ENCODE peak calls at places on chromosomes 12 and 14, in ten cellular contexts. G, I, H, Q, M, N, E, A, L and B are unnamed samples.
A peak's percentile ranks its signal among the peaks of the same experiment; 100 is the strongest.

GRCh38 chr12:94644141-94644575 is 6.2 kb downstream of the TMCC3 start:
- DNase-seq in G (peak; percentile 54), I (peak; percentile 41), H (peak; percentile 24), Q (no peak), M (peak; percentile 77), N (no peak), E (no peak), A (peak; percentile 89), L (no peak), B (no peak)

GRCh38 chr14:103578401-103579075 is 15.8 kb downstream of the COA8 start:
- DNase-seq in G (no peak), I (no peak), H (peak; percentile 53), Q (no peak), M (no peak), N (no peak), E (no peak), A (no peak), L (no peak), B (no peak)

GRCh38 chr12:82109243-82109642 is 248.9 kb downstream of the CCDC59 start:
- DNase-seq in G (no peak), I (no peak), H (no peak), Q (no peak), M (no peak), N (no peak), E (no peak), A (no peak), L (no peak), B (no peak)

GRCh38 chr12:122190842-122191668 is 8.1 kb downstream of the LRRC43 start:
- DNase-seq in G (peak; percentile 59), I (peak; percentile 79), H (peak; percentile 59), Q (peak; percentile 69), M (peak; percentile 90), N (no peak), E (peak; percentile 27), A (peak; percentile 64), L (no peak), B (no peak)

GRCh38 chr12:29783773-29784666 is at the start of gene TMTC1:
- DNase-seq in G (peak; percentile 62), I (no peak), H (peak; percentile 50), Q (peak; percentile 89), M (peak; percentile 63), N (peak; percentile 40), E (no peak), A (peak; percentile 58), L (peak; percentile 75), B (no peak)

GRCh38 chr12:123119808-123120207 is 31.1 kb downstream of the PITPNM2 start:
- DNase-seq in G (no peak), I (no peak), H (no peak), Q (no peak), M (no peak), N (no peak), E (peak; percentile 86), A (peak; percentile 46), L (no peak), B (no peak)

GRCh38 chr12:47155457-47156166 is 75.9 kb upstream of the AMIGO2 start:
- DNase-seq in G (peak; percentile 30), I (no peak), H (peak; percentile 70), Q (no peak), M (no peak), N (no peak), E (no peak), A (peak; percentile 17), L (no peak), B (peak; percentile 13)

GRCh38 chr14:77580477-77580876 is 36.0 kb downstream of the SPTLC2 start:
- DNase-seq in G (no peak), I (no peak), H (no peak), Q (no peak), M (no peak), N (no peak), E (no peak), A (no peak), L (no peak), B (no peak)

GRCh38 chr12:131203666-131204415 is 250.1 kb downstream of the ADGRD1 start:
- DNase-seq in G (no peak), I (no peak), H (no peak), Q (no peak), M (no peak), N (no peak), E (no peak), A (no peak), L (no peak), B (no peak)

GRCh38 chr14:21428930-21429329 is 27.0 kb downstream of the CHD8 start:
- DNase-seq in G (no peak), I (no peak), H (no peak), Q (no peak), M (peak; percentile 6), N (no peak), E (no peak), A (no peak), L (no peak), B (no peak)

GRCh38 chr14:105148604-105149145 is 19.9 kb downstream of the JAG2 start:
- DNase-seq in G (no peak), I (no peak), H (no peak), Q (no peak), M (no peak), N (no peak), E (no peak), A (no peak), L (no peak), B (no peak)

GRCh38 chr12:124853781-124854636 is 9.7 kb downstream of the SCARB1 start:
- DNase-seq in G (no peak), I (no peak), H (no peak), Q (no peak), M (no peak), N (no peak), E (no peak), A (peak; percentile 50), L (no peak), B (no peak)

GRCh38 chr12:39866135-39866534 is 239.7 kb downstream of the SLC2A13 start:
- DNase-seq in G (no peak), I (no peak), H (no peak), Q (no peak), M (no peak), N (no peak), E (no peak), A (no peak), L (no peak), B (no peak)

GRCh38 chr14:91410781-91411536 is 6.7 kb downstream of the CCDC88C start:
- DNase-seq in G (no peak), I (peak; percentile 61), H (no peak), Q (no peak), M (no peak), N (no peak), E (no peak), A (no peak), L (no peak), B (no peak)

GRCh38 chr12:22034709-22035506 is 11.1 kb upstream of the CMAS start:
- DNase-seq in G (no peak), I (no peak), H (peak; percentile 30), Q (no peak), M (no peak), N (no peak), E (no peak), A (no peak), L (no peak), B (no peak)

GRCh38 chr12:132507656-132508055 is 17.7 kb downstream of the FBRSL1 start:
- DNase-seq in G (no peak), I (no peak), H (no peak), Q (no peak), M (no peak), N (no peak), E (no peak), A (no peak), L (no peak), B (no peak)

GRCh38 chr12:88854260-88854659 is 274.0 kb upstream of the KITLG start:
- DNase-seq in G (peak; percentile 83), I (no peak), H (peak; percentile 85), Q (no peak), M (peak; percentile 89), N (no peak), E (no peak), A (peak; percentile 42), L (no peak), B (peak; percentile 96)

GRCh38 chr14:41960316-41960715 is 353.6 kb downstream of the LRFN5 start:
- DNase-seq in G (no peak), I (no peak), H (peak; percentile 4), Q (no peak), M (no peak), N (no peak), E (no peak), A (peak; percentile 19), L (no peak), B (no peak)

GRCh38 chr12:49658276-49658675 is 34.9 kb downstream of the PRPF40B start:
- DNase-seq in G (no peak), I (no peak), H (no peak), Q (no peak), M (no peak), N (no peak), E (no peak), A (no peak), L (no peak), B (no peak)
- TF ChIP-seq CTCF in G (no peak), I (no peak), H (no peak), Q (no peak), M (no peak), N (no peak), E (no peak), A (no peak), L (no peak), B (no peak)

DNA sequence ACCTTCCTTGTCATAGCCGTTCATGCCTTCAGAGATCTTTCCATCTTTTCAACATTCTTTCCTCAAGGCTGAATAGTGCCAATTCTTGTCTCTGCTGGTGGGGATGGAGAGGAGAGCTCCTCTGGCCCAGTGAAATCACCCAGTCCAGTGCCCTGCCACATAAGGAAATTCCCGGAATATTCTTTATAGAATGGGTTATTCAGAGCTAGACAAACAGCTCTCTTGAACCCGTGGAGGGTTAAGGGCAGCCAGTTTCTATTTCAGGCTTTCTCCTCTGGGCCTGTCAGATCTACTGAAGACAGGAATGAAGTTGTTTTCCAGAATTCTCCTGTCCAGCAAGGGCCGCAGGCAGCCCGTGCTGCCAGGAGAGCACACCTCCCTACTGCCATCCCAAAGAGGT is 8.1 kb upstream of the NRIP2 start:
- DNase-seq in G (no peak), I (no peak), H (no peak), Q (no peak), M (no peak), N (no peak), E (no peak), A (no peak), L (no peak), B (no peak)
- H3K4me3 ChIP-seq in G (no peak overlapping the region), I (no peak overlapping the region), H (no peak overlapping the region), Q (no peak overlapping the region), M (no peak overlapping the region), N (no peak overlapping the region), E (no peak overlapping the region), A (no peak overlapping the region), L (no peak overlapping the region), B (no peak overlapping the region)

GRCh38 chr14:52950898-52951729 is at the start of gene FERMT2:
- DNase-seq in G (peak; percentile 89), I (no peak), H (peak; percentile 82), Q (peak; percentile 96), M (peak; percentile 83), N (peak; percentile 78), E (no peak), A (peak; percentile 77), L (peak; percentile 92), B (no peak)
- TF ChIP-seq CTCF in G (no peak), I (no peak), H (no peak), Q (no peak), M (no peak), N (no peak), E (no peak), A (no peak), L (no peak), B (no peak)

DNA sequence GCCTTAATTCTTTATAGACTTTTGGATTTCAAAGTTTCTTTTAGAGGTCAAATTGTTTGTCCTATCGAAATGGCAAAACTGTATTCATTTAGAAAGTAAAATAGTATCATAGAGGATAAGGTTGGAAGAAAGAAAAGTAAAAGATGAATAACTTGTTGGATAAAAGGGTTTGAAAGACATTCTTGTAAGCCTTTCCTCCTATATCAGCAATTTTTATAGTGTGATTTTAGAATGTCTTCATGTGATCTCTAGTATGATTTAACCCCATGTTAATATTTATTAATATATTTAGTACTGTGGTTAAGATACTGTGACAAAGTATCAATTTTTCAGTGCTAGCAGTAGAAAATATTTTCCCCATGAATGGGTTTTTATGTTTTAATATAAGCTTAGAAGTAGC is 4.5 kb downstream of the ARF6 start:
- DNase-seq in G (no peak), I (no peak), H (no peak), Q (no peak), M (no peak), N (no peak), E (no peak), A (no peak), L (no peak), B (no peak)
- H3K4me3 ChIP-seq in G (peak overlapping the region; percentile 87), I (peak overlapping the region; percentile 98), H (no peak overlapping the region), Q (no peak overlapping the region), M (peak overlapping the region; percentile 91), N (no peak overlapping the region), E (peak overlapping the region; percentile 48), A (no peak overlapping the region), L (no peak overlapping the region), B (peak overlapping the region; percentile 93)